ENCODE peak calls at places on chromosomes 5 and 9, in four cellular contexts. I, F, T and P are unnamed samples. For H3K27me3, the result is how much of the 10 kb centered on the place peaks cover.

GRCh38 chr9:136100700-136101614 is 5.9 kb upstream of the NACC2 start:
- DNase-seq in I (no peak), F (no peak), T (peak), P (no peak)

GRCh38 chr9:89311346-89312153 is 555 bp downstream of the CKS2 start:
- DNase-seq in I (no peak), F (no peak), T (no peak), P (no peak)

GRCh38 chr5:88818296-88818695 is 64.7 kb downstream of the MEF2C start:
- DNase-seq in I (no peak), F (no peak), T (no peak), P (no peak)

GRCh38 chr5:64184832-64185231 is 19.2 kb downstream of the RNF180 start:
- DNase-seq in I (no peak), F (no peak), T (no peak), P (no peak)

GRCh38 chr9:107404086-107404590 is 85.4 kb downstream of the KLF4 start:
- DNase-seq in I (no peak), F (no peak), T (no peak), P (no peak)

GRCh38 chr5:132526974-132527564 is 16.3 kb downstream of the IL5 start:
- DNase-seq in I (no peak), F (no peak), T (no peak), P (no peak)

GRCh38 chr9:14097215-14097614 is 216.7 kb downstream of the NFIB start:
- DNase-seq in I (no peak), F (no peak), T (no peak), P (peak)

GRCh38 chr5:1144638-1145396 is 33.0 kb upstream of the SLC12A7 start:
- DNase-seq in I (no peak), F (no peak), T (no peak), P (no peak)

GRCh38 chr5:7682379-7682778 is 168.6 kb downstream of the CFAP90 start:
- DNase-seq in I (no peak), F (no peak), T (no peak), P (no peak)

GRCh38 chr5:59066367-59067163 is 483.7 kb downstream of the RAB3C start:
- DNase-seq in I (no peak), F (no peak), T (no peak), P (peak)

GRCh38 chr5:54663876-54664275 is 146.3 kb downstream of the SNX18 start:
- DNase-seq in I (no peak), F (no peak), T (no peak), P (no peak)

GRCh38 chr5:107542428-107542827 is 128.3 kb downstream of the EFNA5 start:
- DNase-seq in I (no peak), F (no peak), T (no peak), P (peak)

GRCh38 chr5:167152561-167152960 is 1138.9 kb upstream of the WWC1 start:
- DNase-seq in I (no peak), F (no peak), T (no peak), P (no peak)

GRCh38 chr5:54876-55569 is 36.9 kb upstream of the PLEKHG4B start:
- DNase-seq in I (no peak), F (no peak), T (no peak), P (no peak)

GRCh38 chr9:38422555-38423245 is 1.6 kb downstream of the IGFBPL1 start:
- DNase-seq in I (no peak), F (no peak), T (no peak), P (no peak)
- H3K27me3 ChIP-seq in I (under half), F (under half), T (under half), P (under half)

GRCh38 chr5:104444656-104445055 is 882.1 kb upstream of the NUDT12 start:
- DNase-seq in I (no peak), F (no peak), T (no peak), P (no peak)
- H3K27me3 ChIP-seq in I (under half), F (under half), T (under half), P (under half)

DNA sequence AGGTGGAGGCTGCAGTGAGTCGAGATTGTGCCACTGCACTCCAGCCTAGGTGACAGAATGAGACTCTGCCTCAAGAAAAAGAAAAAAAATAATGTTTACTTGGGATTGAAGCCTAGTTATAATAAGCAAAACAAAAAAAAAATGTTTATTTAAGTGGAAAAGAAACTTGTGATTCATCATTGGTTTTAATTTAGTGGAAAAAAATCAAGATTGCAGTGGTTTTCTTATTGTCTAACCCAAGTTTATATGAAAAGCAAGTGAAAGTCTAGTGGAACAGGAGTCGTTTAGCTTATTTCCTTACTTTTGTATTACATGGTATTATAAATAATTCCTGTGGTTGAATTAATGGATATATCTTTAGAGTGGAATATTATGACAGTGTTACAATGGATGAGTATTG is 8.4 kb downstream of the CNOT8 start:
- DNase-seq in I (no peak), F (no peak), T (no peak), P (no peak)
- H3K27me3 ChIP-seq in I (under half), F (under half), T (under half), P (under half)

DNA sequence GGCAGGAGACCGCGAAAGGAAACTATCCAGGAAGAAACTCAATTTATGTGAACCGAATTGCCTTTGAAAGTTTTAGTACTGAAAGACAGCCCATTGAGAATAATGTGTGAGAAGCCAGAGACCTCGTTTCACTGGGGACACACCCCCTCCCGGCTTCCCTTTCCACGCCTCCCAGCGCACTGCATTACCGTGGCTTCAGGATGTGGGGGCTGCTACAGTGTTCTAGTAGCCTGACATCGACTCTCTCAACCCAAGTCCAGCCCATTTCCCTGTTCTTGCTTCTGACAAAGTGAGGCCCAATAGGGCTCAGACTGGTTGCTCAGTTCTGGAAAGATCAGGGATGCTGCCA is 3.5 kb downstream of the PAX5 start:
- DNase-seq in I (no peak), F (no peak), T (peak), P (no peak)
- H3K27me3 ChIP-seq in I (half or more), F (half or more), T (half or more), P (under half)

DNA sequence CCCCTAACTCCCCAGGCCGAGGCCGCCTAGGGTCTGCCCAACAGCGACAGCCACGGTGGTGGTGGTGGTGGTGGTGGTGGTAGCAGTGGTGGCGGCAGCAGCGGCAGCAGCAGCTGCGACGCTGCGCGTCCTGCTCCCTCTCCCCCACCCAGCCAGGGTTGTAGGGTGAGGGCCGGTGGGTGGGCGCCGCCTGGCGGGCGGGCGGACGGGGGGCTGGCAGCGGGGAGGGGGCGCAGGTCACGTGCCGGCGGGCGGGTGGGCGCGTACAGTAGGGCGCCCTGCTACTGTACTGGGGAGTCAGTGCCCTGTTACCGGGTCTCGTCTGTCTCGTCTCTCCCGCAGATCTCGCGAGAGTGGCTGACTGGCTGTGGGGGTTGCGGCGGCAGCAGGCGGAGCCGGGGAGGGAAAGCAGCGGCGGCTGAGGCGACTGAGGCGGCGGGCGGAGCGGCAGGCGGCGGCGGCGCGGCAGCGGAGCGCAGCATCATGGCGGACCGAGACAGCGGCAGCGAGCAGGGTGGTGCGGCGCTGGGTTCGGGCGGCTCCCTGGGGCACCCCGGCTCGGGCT is at the start of gene PURA:
- DNase-seq in I (peak), F (no peak), T (peak), P (peak)
- H3K27me3 ChIP-seq in I (under half), F (under half), T (half or more), P (under half)

DNA sequence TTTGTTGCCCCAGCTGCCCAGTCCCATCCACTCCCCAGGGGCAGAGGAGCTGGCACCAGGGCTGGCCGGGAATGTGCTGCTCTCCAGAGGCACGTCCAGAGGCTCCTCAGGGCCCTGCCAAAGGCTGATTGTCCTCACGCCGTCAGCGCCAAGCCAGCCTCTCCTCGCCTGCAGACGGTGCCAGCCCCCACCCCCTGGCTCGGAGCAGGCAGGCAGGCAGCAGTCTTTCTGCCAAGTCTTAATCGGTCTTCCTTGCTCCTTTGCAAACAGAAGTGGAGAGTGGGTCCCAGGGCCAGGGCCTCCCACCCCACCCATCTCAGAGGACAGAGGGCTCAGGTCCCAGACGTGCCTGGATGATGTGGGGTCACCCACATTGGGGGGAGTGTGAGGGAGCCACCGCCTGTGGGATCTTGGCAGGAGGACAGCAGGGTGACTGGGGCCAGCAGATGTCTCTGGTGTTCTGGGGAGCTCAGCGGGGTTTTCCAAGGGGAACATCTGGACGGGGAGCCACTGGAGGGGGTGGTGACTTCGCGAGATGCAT is 36.3 kb downstream of the FAM163B start:
- DNase-seq in I (no peak), F (no peak), T (no peak), P (peak)
- H3K27me3 ChIP-seq in I (under half), F (under half), T (under half), P (under half)